ENCODE peak calls at places on chromosomes 13 and 19, in ten cellular contexts. O, D, H, T, P, N, G, U, S and F are unnamed samples.

GRCh38 chr13:20127563-20128458 is 33.0 kb downstream of the GJA3 start:
- DNase-seq in D (no peak), P (no peak), H (peak; percentile 61), S (peak; percentile 81), O (peak; percentile 75), U (peak; percentile 70), G (peak; percentile 78), T (no peak), N (peak; percentile 27), F (no peak)

GRCh38 chr13:73677041-73677589 is 457.1 kb downstream of the KLF12 start:
- DNase-seq in T (no peak), S (no peak), U (no peak), D (no peak), O (no peak), H (no peak), N (no peak), P (no peak), G (no peak), F (no peak)

GRCh38 chr19:5567360-5567970 is at the start of gene TINCR:
- DNase-seq in O (no peak), N (no peak), P (no peak), U (no peak), T (no peak), D (no peak), G (no peak), H (no peak), S (no peak), F (no peak)

GRCh38 chr13:47008318-47008717 is 111.5 kb upstream of the HTR2A start:
- DNase-seq in P (no peak), O (no peak), U (no peak), D (no peak), H (no peak), S (no peak), G (no peak), T (no peak), N (no peak), F (no peak)

GRCh38 chr19:31659897-31660210 is 310.6 kb upstream of the TSHZ3 start:
- DNase-seq in H (no peak), D (no peak), S (no peak), U (no peak), T (no peak), N (no peak), O (no peak), P (no peak), G (no peak), F (no peak)

GRCh38 chr19:6048808-6049405 is 61.4 kb downstream of the RFX2 start:
- DNase-seq in P (peak; percentile 60), S (peak; percentile 73), H (peak; percentile 81), O (peak; percentile 81), G (peak; percentile 85), T (peak; percentile 50), U (peak; percentile 83), D (peak; percentile 68), N (peak; percentile 60), F (peak; percentile 33)

GRCh38 chr19:3565177-3565576 is 7.6 kb upstream of the HMG20B start:
- DNase-seq in T (no peak), U (no peak), O (no peak), P (no peak), D (no peak), N (no peak), G (no peak), H (no peak), S (no peak), F (no peak)

GRCh38 chr13:41418027-41418426 is 39.3 kb upstream of the RGCC start:
- DNase-seq in N (peak; percentile 31), G (no peak), U (no peak), H (no peak), O (no peak), S (no peak), D (no peak), P (no peak), T (no peak), F (no peak)

GRCh38 chr19:3201911-3202310 is 16.2 kb downstream of the NCLN start:
- DNase-seq in S (no peak), H (no peak), G (no peak), O (no peak), D (no peak), U (no peak), N (no peak), P (no peak), T (no peak), F (peak; percentile 73)

GRCh38 chr13:108328848-108329247 is 59.3 kb downstream of the TNFSF13B start:
- DNase-seq in H (no peak), S (no peak), P (no peak), N (no peak), D (no peak), G (no peak), O (no peak), U (no peak), T (no peak), F (no peak)

GRCh38 chr13:47945738-47946137 is 55.3 kb downstream of the SUCLA2 start:
- DNase-seq in D (no peak), S (no peak), P (no peak), T (no peak), G (no peak), H (no peak), U (no peak), N (peak; percentile 55), O (no peak), F (no peak)

GRCh38 chr19:45499196-45500180 is 1.2 kb downstream of the PPM1N start:
- DNase-seq in G (peak; percentile 66), S (peak; percentile 72), U (no peak), H (peak; percentile 81), O (no peak), D (peak; percentile 24), N (peak; percentile 22), T (no peak), P (peak; percentile 99), F (no peak)

GRCh38 chr19:38683393-38684077 is 36.1 kb downstream of the ACTN4 start:
- DNase-seq in G (peak; percentile 84), H (peak; percentile 65), T (no peak), O (peak; percentile 95), U (peak; percentile 86), P (peak; percentile 82), N (peak; percentile 57), D (peak; percentile 7), S (peak; percentile 89), F (no peak)

GRCh38 chr19:41411682-41412265 is 14.2 kb downstream of the BCKDHA start:
- DNase-seq in D (no peak), G (no peak), O (no peak), T (no peak), P (no peak), S (peak; percentile 30), U (no peak), H (no peak), N (no peak), F (no peak)

GRCh38 chr13:20430296-20430695 is 95.4 kb downstream of the CRYL1 start:
- DNase-seq in U (no peak), G (no peak), T (no peak), O (no peak), P (no peak), S (no peak), N (no peak), H (no peak), D (no peak), F (no peak)

GRCh38 chr13:51928231-51928630 is 66.5 kb downstream of the CCDC70 start:
- DNase-seq in O (no peak), U (no peak), D (peak; percentile 18), S (no peak), N (no peak), H (no peak), T (no peak), P (no peak), G (no peak), F (no peak)

GRCh38 chr13:77184455-77184854 is 142.4 kb downstream of the MYCBP2 start:
- DNase-seq in D (no peak), G (no peak), N (no peak), O (no peak), S (no peak), T (peak; percentile 1), H (peak; percentile 42), U (no peak), P (no peak), F (no peak)

GRCh38 chr13:110197471-110197870 is 109.5 kb downstream of the COL4A1 start:
- DNase-seq in D (no peak), S (no peak), G (no peak), P (no peak), T (no peak), H (no peak), N (no peak), O (no peak), U (no peak), F (no peak)

GRCh38 chr13:59680429-59681024 is 483.2 kb downstream of the DIAPH3 start:
- DNase-seq in T (no peak), S (no peak), G (no peak), H (no peak), N (peak; percentile 14), U (no peak), D (no peak), P (no peak), O (no peak), F (no peak)

GRCh38 chr19:49119411-49120324 is at the start of gene PPFIA3:
- DNase-seq in S (peak; percentile 80), H (peak; percentile 38), G (peak; percentile 72), O (peak; percentile 87), P (no peak), U (peak; percentile 77), D (peak; percentile 0), N (no peak), T (no peak), F (no peak)

GRCh38 chr13:29619995-29620394 is 24.5 kb upstream of the SLC7A1 start:
- DNase-seq in D (no peak), H (no peak), G (no peak), N (no peak), O (no peak), U (no peak), S (no peak), T (no peak), P (no peak), F (no peak)

GRCh38 chr13:110150384-110151091 is 156.4 kb downstream of the COL4A1 start:
- DNase-seq in U (no peak), P (no peak), N (no peak), O (no peak), H (no peak), D (no peak), G (no peak), S (no peak), T (no peak), F (no peak)

GRCh38 chr19:43229315-43229714 is 23.9 kb upstream of the PSG4 start:
- DNase-seq in P (peak; percentile 0), U (no peak), H (no peak), O (no peak), N (no peak), S (no peak), T (no peak), D (no peak), G (no peak), F (no peak)

GRCh38 chr13:110653271-110653670 is 37.9 kb downstream of the NAXD start:
- DNase-seq in N (no peak), D (no peak), S (no peak), T (no peak), G (no peak), O (no peak), U (no peak), P (no peak), H (no peak), F (no peak)

GRCh38 chr19:17255150-17255621 is 9.4 kb downstream of the USHBP1 start:
- DNase-seq in G (no peak), O (peak; percentile 80), D (peak; percentile 10), U (no peak), T (no peak), N (no peak), S (no peak), P (no peak), H (no peak), F (no peak)

GRCh38 chr19:883661-884211 is 9.3 kb downstream of the MED16 start:
- DNase-seq in O (no peak), P (no peak), H (no peak), N (no peak), G (no peak), S (no peak), U (no peak), D (peak; percentile 55), T (no peak), F (no peak)

GRCh38 chr13:42970824-42971669 is 21.0 kb downstream of the EPSTI1 start:
- DNase-seq in O (no peak), S (no peak), N (no peak), D (no peak), G (peak; percentile 57), P (no peak), U (peak; percentile 47), T (peak; percentile 13), H (peak; percentile 50), F (no peak)